ENCODE peak calls at places on chromosomes 5 and 9, in nine cellular contexts. U is RCC 7860, B is GM19239, T is Peyer's patch, O is heart left ventricle, N is fibroblast of villous mesenchyme, G is SIG-M5, Z is mammary epithelial cell, P is CD14-positive monocyte. R is an unnamed sample.

GRCh38 chr9:87581513-87581912 is 83.8 kb downstream of the DAPK1 start:
- DNase-seq in U (no peak), B (no peak), T (no peak), P (no peak), N (peak; percentile 85), O (no peak), G (no peak), Z (no peak), R (no peak)

GRCh38 chr9:99998266-99998665 is 91.8 kb downstream of the STX17 start:
- DNase-seq in P (no peak), U (no peak), G (no peak), N (no peak), Z (no peak), O (no peak), B (no peak), T (no peak), R (no peak)

GRCh38 chr9:114879165-114879564 is 51.2 kb downstream of the TNFSF8 start:
- DNase-seq in B (no peak), Z (no peak), G (no peak), P (no peak), N (no peak), O (no peak), T (no peak), U (no peak), R (no peak)

GRCh38 chr5:73820321-73820720 is 194.3 kb downstream of the ARHGEF28 start:
- DNase-seq in B (no peak), G (no peak), T (no peak), N (no peak), P (no peak), U (no peak), Z (peak; percentile 69), O (no peak), R (no peak)

GRCh38 chr5:171205375-171205774 is 103.7 kb upstream of the TLX3 start:
- DNase-seq in N (no peak), T (no peak), U (no peak), O (no peak), B (no peak), P (no peak), G (no peak), Z (no peak), R (no peak)

GRCh38 chr9:12819436-12820185 is 44.8 kb downstream of the LURAP1L start:
- DNase-seq in Z (no peak), T (no peak), O (no peak), U (no peak), G (no peak), B (no peak), P (no peak), N (peak; percentile 20), R (no peak)

GRCh38 chr5:2557435-2557834 is 194.0 kb downstream of the IRX2 start:
- DNase-seq in T (no peak), U (no peak), O (no peak), G (no peak), B (no peak), N (no peak), P (no peak), Z (no peak), R (no peak)

GRCh38 chr5:66302344-66302743 is 158.2 kb downstream of the SREK1 start:
- DNase-seq in U (no peak), P (no peak), B (no peak), O (no peak), T (no peak), G (no peak), N (no peak), Z (no peak), R (no peak)

GRCh38 chr5:97062046-97062445 is 80.4 kb downstream of the LIX1 start:
- DNase-seq in P (no peak), U (no peak), O (no peak), B (no peak), G (no peak), T (no peak), Z (no peak), N (no peak), R (no peak)

GRCh38 chr5:154783774-154784460 is 28.7 kb downstream of the LARP1 start:
- DNase-seq in P (no peak), O (peak; percentile 54), N (peak; percentile 24), Z (no peak), B (no peak), T (no peak), G (no peak), U (no peak), R (no peak)

GRCh38 chr9:114288233-114289051 is 34.5 kb upstream of the ORM1 start:
- DNase-seq in G (no peak), Z (peak; percentile 83), N (peak; percentile 57), T (peak; percentile 45), P (no peak), U (peak; percentile 91), B (no peak), O (peak; percentile 8), R (peak; percentile 37)

GRCh38 chr9:108963459-108964143 is 29.4 kb downstream of the ABITRAM start:
- DNase-seq in P (no peak), B (no peak), N (peak; percentile 39), O (no peak), Z (no peak), T (no peak), U (no peak), G (no peak), R (no peak)

GRCh38 chr5:133706732-133707430 is 94.5 kb upstream of the FSTL4 start:
- DNase-seq in U (no peak), G (no peak), B (no peak), Z (no peak), N (no peak), P (no peak), O (no peak), T (no peak), R (no peak)

R was measured in lower lobe of right lung.